ENCODE peak calls at places on chromosome 18, in nine cellular contexts. A is cardiac muscle cell; N is MM.1S; D is lung; V is GM23248; M is A549; T is heart left ventricle; Z is PC-3; H is CD8-positive, alpha-beta T cell. W is an unnamed sample. For H3K4me1, the result is how much of the 10 kb centered on the place peaks cover.

GRCh38 chr18:50320719-50321118 is 33.2 kb upstream of the CXXC1 start:
- DNase-seq in A (no peak), N (peak), D (no peak), V (no peak), M (no peak), T (no peak), Z (no peak), H (no peak), W (no peak)

GRCh38 chr18:11310476-11311086 is 161.2 kb upstream of the PIEZO2 start:
- DNase-seq in A (peak), N (peak), D (no peak), V (peak), M (peak), T (peak), Z (peak), H (no peak), W (no peak)

GRCh38 chr18:43068781-43069180 is 46.7 kb downstream of the RIT2 start:
- DNase-seq in A (no peak), N (no peak), D (no peak), V (no peak), M (no peak), T (no peak), Z (no peak), H (no peak), W (no peak)

GRCh38 chr18:77321823-77322805 is 72.5 kb downstream of the GALR1 start:
- DNase-seq in A (no peak), N (no peak), D (no peak), V (no peak), M (no peak), T (no peak), Z (no peak), H (no peak), W (peak)

GRCh38 chr18:33576999-33577687 is 876 bp upstream of the ASXL3 start:
- DNase-seq in A (no peak), N (no peak), D (no peak), V (no peak), M (no peak), T (no peak), Z (no peak), H (no peak), W (no peak)

GRCh38 chr18:60865801-60866200 is 467.4 kb upstream of the CDH20 start:
- DNase-seq in A (no peak), N (no peak), D (no peak), V (no peak), M (no peak), T (no peak), Z (no peak), H (no peak), W (no peak)

GRCh38 chr18:69216390-69216789 is 184.3 kb upstream of the DOK6 start:
- DNase-seq in A (no peak), N (peak), D (no peak), V (no peak), M (no peak), T (no peak), Z (no peak), H (no peak), W (no peak)

GRCh38 chr18:79915161-79916127 is 36.0 kb downstream of the SLC66A2 start:
- DNase-seq in A (no peak), N (no peak), D (peak), V (no peak), M (no peak), T (no peak), Z (no peak), H (no peak), W (peak)

GRCh38 chr18:79371536-79372210 is 24.1 kb upstream of the NFATC1 start:
- DNase-seq in A (no peak), N (no peak), D (no peak), V (no peak), M (no peak), T (no peak), Z (no peak), H (no peak), W (no peak)

GRCh38 chr18:47779381-47779780 is 151.1 kb downstream of the SMAD2 start:
- DNase-seq in A (no peak), N (no peak), D (no peak), V (no peak), M (no peak), T (no peak), Z (peak), H (no peak), W (no peak)

GRCh38 chr18:65754121-65754520 is 3.3 kb downstream of the CDH7 start:
- DNase-seq in A (no peak), N (no peak), D (no peak), V (no peak), M (no peak), T (no peak), Z (peak), H (no peak), W (no peak)

GRCh38 chr18:44130365-44130942 is 550.2 kb upstream of the SETBP1 start:
- DNase-seq in A (peak), N (peak), D (no peak), V (peak), M (peak), T (no peak), Z (peak), H (no peak), W (peak)

GRCh38 chr18:61946449-61946848 is 53.6 kb upstream of the RNF152 start:
- DNase-seq in A (no peak), N (no peak), D (no peak), V (peak), M (no peak), T (no peak), Z (no peak), H (no peak), W (no peak)

GRCh38 chr18:79507546-79508480 is 112.1 kb downstream of the NFATC1 start:
- DNase-seq in A (peak), N (no peak), D (no peak), V (peak), M (no peak), T (peak), Z (peak), H (no peak), W (peak)

GRCh38 chr18:21330122-21330701 is 88.2 kb downstream of the GREB1L start:
- DNase-seq in A (peak), N (no peak), D (no peak), V (peak), M (peak), T (peak), Z (peak), H (no peak), W (no peak)

GRCh38 chr18:12377556-12378553 is 828 bp upstream of the AFG3L2 start:
- DNase-seq in A (no peak), N (no peak), D (no peak), V (peak), M (no peak), T (no peak), Z (no peak), H (no peak), W (no peak)

GRCh38 chr18:70288851-70289328 is at the start of gene SOCS6:
- DNase-seq in A (peak), N (peak), D (peak), V (peak), M (no peak), T (peak), Z (peak), H (no peak), W (peak)

GRCh38 chr18:7958897-7959146 is 391.7 kb downstream of the PTPRM start:
- DNase-seq in A (no peak), N (peak), D (no peak), V (peak), M (no peak), T (no peak), Z (no peak), H (no peak), W (no peak)

GRCh38 chr18:60130289-60130688 is 230.5 kb downstream of the PMAIP1 start:
- DNase-seq in A (no peak), N (no peak), D (no peak), V (no peak), M (no peak), T (no peak), Z (no peak), H (no peak), W (no peak)

GRCh38 chr18:73218293-73218692 is 350.5 kb upstream of the NETO1 start:
- DNase-seq in A (no peak), N (no peak), D (no peak), V (no peak), M (no peak), T (no peak), Z (no peak), H (no peak), W (no peak)

GRCh38 chr18:67669993-67670671 is 153.6 kb upstream of the DSEL start:
- DNase-seq in A (peak), N (no peak), D (no peak), V (peak), M (no peak), T (no peak), Z (peak), H (no peak), W (no peak)

GRCh38 chr18:77495079-77495478 is 245.4 kb downstream of the GALR1 start:
- DNase-seq in A (no peak), N (no peak), D (no peak), V (no peak), M (no peak), T (no peak), Z (no peak), H (no peak), W (no peak)

GRCh38 chr18:72360628-72361027 is 183.5 kb downstream of the CBLN2 start:
- DNase-seq in A (no peak), N (no peak), D (no peak), V (no peak), M (no peak), T (no peak), Z (no peak), H (no peak), W (no peak)

GRCh38 chr18:50802133-50802532 is 17.7 kb downstream of the MRO start:
- DNase-seq in A (no peak), N (no peak), D (no peak), V (no peak), M (no peak), T (no peak), Z (no peak), H (no peak), W (no peak)

GRCh38 chr18:60538891-60539290 is 166.3 kb upstream of the MC4R start:
- DNase-seq in A (no peak), N (no peak), D (no peak), V (no peak), M (no peak), T (no peak), Z (no peak), H (no peak), W (no peak)

GRCh38 chr18:59229681-59230443 is 9.9 kb downstream of the GRP start:
- DNase-seq in A (no peak), N (no peak), D (no peak), V (no peak), M (no peak), T (no peak), Z (no peak), H (no peak), W (no peak)

GRCh38 chr18:75210274-75211001 is at the start of gene TSHZ1:
- DNase-seq in A (peak), N (peak), D (peak), V (peak), M (peak), T (peak), Z (peak), H (peak), W (no peak)

GRCh38 chr18:35088931-35089330 is 47.7 kb downstream of the MAPRE2 start:
- DNase-seq in A (no peak), N (no peak), D (no peak), V (peak), M (no peak), T (no peak), Z (no peak), H (no peak), W (no peak)

GRCh38 chr18:33577688-33578370 is at the start of gene ASXL3:
- DNase-seq in A (peak), N (peak), D (peak), V (peak), M (no peak), T (peak), Z (no peak), H (no peak), W (peak)

GRCh38 chr18:6648581-6648980 is 80.9 kb upstream of the ARHGAP28 start:
- DNase-seq in A (no peak), N (no peak), D (no peak), V (peak), M (no peak), T (no peak), Z (peak), H (no peak), W (no peak)

GRCh38 chr18:75376004-75376403 is 51.5 kb downstream of the SMIM21 start:
- DNase-seq in A (no peak), N (no peak), D (no peak), V (no peak), M (peak), T (no peak), Z (peak), H (no peak), W (no peak)

GRCh38 chr18:40094441-40094840 is 1860.6 kb upstream of the PIK3C3 start:
- DNase-seq in A (no peak), N (no peak), D (no peak), V (peak), M (no peak), T (no peak), Z (peak), H (no peak), W (no peak)

GRCh38 chr18:40851014-40851429 is 1104.0 kb upstream of the PIK3C3 start:
- DNase-seq in A (peak), N (peak), D (peak), V (peak), M (no peak), T (no peak), Z (peak), H (no peak), W (no peak)

GRCh38 chr18:72700961-72701710 is 157.0 kb upstream of the CBLN2 start:
- DNase-seq in A (peak), N (peak), D (no peak), V (peak), M (peak), T (no peak), Z (peak), H (no peak), W (no peak)

GRCh38 chr18:27861539-27861938 is 315.4 kb downstream of the CDH2 start:
- DNase-seq in A (no peak), N (no peak), D (no peak), V (no peak), M (no peak), T (no peak), Z (no peak), H (no peak), W (no peak)

GRCh38 chr18:1014496-1014895 is 109.8 kb downstream of the ADCYAP1 start:
- DNase-seq in A (peak), N (no peak), D (no peak), V (peak), M (no peak), T (no peak), Z (no peak), H (no peak), W (no peak)

GRCh38 chr18:74499633-74500032 is 3.5 kb downstream of the CNDP2 start:
- DNase-seq in A (peak), N (peak), D (peak), V (peak), M (no peak), T (peak), Z (peak), H (peak), W (peak)

GRCh38 chr18:22557160-22557941 is 139.6 kb upstream of the CTAGE1 start:
- DNase-seq in A (peak), N (no peak), D (no peak), V (no peak), M (no peak), T (no peak), Z (no peak), H (no peak), W (no peak)

GRCh38 chr18:6714027-6714426 is 15.5 kb upstream of the ARHGAP28 start:
- DNase-seq in A (no peak), N (no peak), D (no peak), V (no peak), M (no peak), T (no peak), Z (no peak), H (no peak), W (no peak)

GRCh38 chr18:8766576-8767253 is 61.4 kb downstream of the MTCL1 start:
- DNase-seq in A (no peak), N (no peak), D (no peak), V (no peak), M (no peak), T (no peak), Z (no peak), H (no peak), W (no peak)

GRCh38 chr18:57768557-57769326 is 34.4 kb downstream of the ATP8B1 start:
- DNase-seq in A (peak), N (no peak), D (no peak), V (peak), M (no peak), T (no peak), Z (peak), H (no peak), W (no peak)

GRCh38 chr18:57771183-57771582 is 31.9 kb downstream of the ATP8B1 start:
- DNase-seq in A (no peak), N (no peak), D (no peak), V (no peak), M (peak), T (no peak), Z (peak), H (no peak), W (no peak)

GRCh38 chr18:57771626-57772025 is 31.5 kb downstream of the ATP8B1 start:
- DNase-seq in A (no peak), N (no peak), D (no peak), V (no peak), M (no peak), T (no peak), Z (peak), H (no peak), W (no peak)

GRCh38 chr18:57775937-57776336 is 27.2 kb downstream of the ATP8B1 start:
- DNase-seq in A (no peak), N (no peak), D (no peak), V (peak), M (no peak), T (no peak), Z (peak), H (no peak), W (no peak)

DNA sequence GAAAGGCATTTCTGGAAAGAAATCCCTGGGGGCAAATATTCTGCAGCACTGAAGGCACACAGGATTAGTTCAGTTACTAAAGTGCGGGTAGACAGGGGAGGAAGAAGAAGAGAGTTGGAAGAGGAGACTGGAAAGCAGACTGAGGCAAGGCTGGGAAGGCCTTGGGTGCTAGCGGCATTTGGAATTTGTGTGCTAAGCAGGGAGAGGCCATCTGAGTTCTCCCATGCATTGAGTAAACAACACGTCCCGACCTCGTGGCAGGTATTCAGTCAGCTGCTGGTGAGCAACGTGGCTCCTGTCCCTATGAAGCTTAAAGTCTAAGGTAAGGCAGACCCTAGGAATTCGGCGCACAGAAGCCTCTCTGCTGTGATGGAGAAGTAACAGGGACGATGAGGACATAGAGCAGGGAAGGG is 30.7 kb downstream of the ATP8B1 start:
- DNase-seq in A (no peak), N (no peak), D (no peak), V (no peak), M (peak), T (no peak), Z (peak), H (no peak), W (peak)
- H3K4me1 ChIP-seq in A (under half), N (under half), D (under half), V (under half), M (half or more), T (half or more), Z (half or more), H (under half), W (half or more)

GRCh38 chr18:48949606-48950535 is 894 bp downstream of the SMAD7 start:
- DNase-seq in A (peak), N (peak), D (peak), V (peak), M (peak), T (no peak), Z (peak), H (no peak), W (peak)
- H3K4me1 ChIP-seq in A (under half), N (under half), D (under half), V (under half), M (under half), T (under half), Z (under half), H (under half), W (under half)

DNA sequence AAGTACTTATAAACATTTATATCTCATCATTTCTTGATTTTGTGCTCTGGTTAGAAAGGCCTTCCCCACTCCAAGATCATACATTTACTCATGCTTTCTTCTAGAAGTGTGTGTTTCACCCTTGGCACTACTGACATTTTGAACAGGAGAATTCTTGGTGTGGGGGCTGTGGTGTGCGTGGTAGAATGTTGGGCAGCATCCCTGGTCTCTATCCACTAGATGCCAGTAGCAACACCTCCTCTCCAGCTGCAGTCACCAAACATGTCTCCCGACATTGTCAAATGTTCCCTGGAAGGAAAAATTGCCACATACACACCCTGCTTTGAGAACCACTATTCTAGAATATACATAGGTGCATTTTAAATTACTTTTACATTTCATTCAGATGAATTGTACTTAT is 8.7 kb upstream of the TGIF1 start:
- DNase-seq in A (peak), N (no peak), D (no peak), V (peak), M (peak), T (peak), Z (peak), H (no peak), W (no peak)
- H3K4me1 ChIP-seq in A (under half), N (under half), D (under half), V (under half), M (under half), T (under half), Z (under half), H (under half), W (under half)

GRCh38 chr18:3663870-3664512 is 214.0 kb downstream of the TGIF1 start:
- DNase-seq in A (no peak), N (no peak), D (no peak), V (no peak), M (no peak), T (no peak), Z (no peak), H (no peak), W (no peak)
- H3K4me1 ChIP-seq in A (under half), N (under half), D (under half), V (under half), M (under half), T (under half), Z (under half), H (under half), W (under half)

GRCh38 chr18:63141777-63142176 is 177.8 kb downstream of the BCL2 start:
- DNase-seq in A (no peak), N (peak), D (no peak), V (no peak), M (no peak), T (no peak), Z (no peak), H (no peak), W (no peak)
- H3K4me1 ChIP-seq in A (under half), N (half or more), D (under half), V (under half), M (under half), T (under half), Z (under half), H (under half), W (under half)

GRCh38 chr18:45957100-45957499 is 10.0 kb downstream of the EPG5 start:
- DNase-seq in A (peak), N (no peak), D (no peak), V (peak), M (no peak), T (no peak), Z (no peak), H (no peak), W (no peak)
- H3K4me1 ChIP-seq in A (under half), N (under half), D (under half), V (half or more), M (under half), T (under half), Z (under half), H (under half), W (under half)

GRCh38 chr18:46260879-46261143 is 156.6 kb downstream of the HAUS1 start:
- DNase-seq in A (no peak), N (no peak), D (no peak), V (no peak), M (no peak), T (no peak), Z (peak), H (no peak), W (no peak)

GRCh38 chr18:46261799-46262198 is 157.6 kb downstream of the HAUS1 start:
- DNase-seq in A (no peak), N (no peak), D (no peak), V (peak), M (no peak), T (no peak), Z (no peak), H (no peak), W (no peak)

GRCh38 chr18:46264255-46264654 is 160.1 kb downstream of the HAUS1 start:
- DNase-seq in A (peak), N (no peak), D (no peak), V (peak), M (peak), T (no peak), Z (no peak), H (no peak), W (no peak)

GRCh38 chr18:46260016-46260878 is 156.1 kb downstream of the HAUS1 start:
- DNase-seq in A (peak), N (no peak), D (no peak), V (peak), M (no peak), T (no peak), Z (peak), H (no peak), W (no peak)

DNA sequence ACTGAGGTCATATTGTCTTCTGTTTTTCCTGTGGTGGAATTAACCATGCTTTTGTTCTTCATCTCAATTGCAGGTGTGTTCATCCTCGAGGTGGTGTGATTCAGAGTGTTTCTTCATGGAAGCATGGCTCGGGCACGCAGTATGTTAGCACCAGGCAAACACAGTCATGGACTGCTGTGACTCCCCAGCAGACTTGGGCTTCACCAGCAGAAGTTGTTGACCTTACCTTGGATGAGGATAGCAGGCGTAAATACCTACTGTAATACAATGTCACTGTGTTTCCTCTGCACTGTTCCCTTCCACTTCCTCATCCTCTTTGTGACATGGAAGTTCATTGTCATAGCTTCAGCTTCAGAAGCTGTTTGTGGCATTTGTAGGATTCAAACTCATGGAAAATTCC is 158.7 kb downstream of the HAUS1 start:
- DNase-seq in A (no peak), N (no peak), D (no peak), V (no peak), M (no peak), T (no peak), Z (no peak), H (no peak), W (no peak)
- H3K4me1 ChIP-seq in A (under half), N (under half), D (under half), V (under half), M (under half), T (under half), Z (under half), H (under half), W (under half)